ENCODE peak calls at places on chromosome 12, in seven cellular contexts. W is HL-60, E is sigmoid colon, X is breast epithelium, L is spleen, D is stomach, K is transverse colon. O is an unnamed sample.

GRCh38 chr12:9348906-9349518 is 140.8 kb upstream of the PZP start:
- DNase-seq in D (no peak), K (no peak), L (no peak), W (no peak), E (no peak), X (no peak), O (no peak)

GRCh38 chr12:51281202-51281924 is 11.1 kb upstream of the SMAGP start:
- DNase-seq in W (no peak), E (no peak), D (no peak), K (no peak), X (no peak), L (no peak), O (no peak)

GRCh38 chr12:59486827-59487226 is 109.0 kb upstream of the SLC16A7 start:
- DNase-seq in X (no peak), E (no peak), D (no peak), W (no peak), L (no peak), K (no peak), O (no peak)

GRCh38 chr12:104743181-104743580 is 214.9 kb downstream of the SLC41A2 start:
- DNase-seq in X (no peak), D (no peak), W (no peak), L (peak), K (no peak), E (no peak), O (no peak)

GRCh38 chr12:51887476-51888315 is at the start of gene ANKRD33:
- DNase-seq in L (peak), D (peak), K (peak), X (no peak), E (peak), W (no peak), O (no peak)

GRCh38 chr12:8057839-8058238 is 8.3 kb downstream of the C3AR1 start:
- DNase-seq in E (no peak), L (no peak), D (no peak), K (no peak), X (no peak), W (peak), O (no peak)

GRCh38 chr12:42407306-42407705 is 81.3 kb downstream of the PPHLN1 start:
- DNase-seq in L (no peak), X (no peak), E (no peak), K (no peak), W (no peak), D (no peak), O (no peak)

GRCh38 chr12:72271401-72271740 is 799 bp upstream of the TRHDE start:
- DNase-seq in W (no peak), K (no peak), E (no peak), L (peak), D (no peak), X (no peak), O (no peak)

GRCh38 chr12:14961466-14962155 is at the start of gene ARHGDIB:
- DNase-seq in X (no peak), D (peak), E (no peak), W (peak), K (peak), L (peak), O (no peak)

GRCh38 chr12:78232756-78233155 is 402.1 kb downstream of the NAV3 start:
- DNase-seq in X (no peak), W (no peak), E (no peak), D (no peak), L (no peak), K (no peak), O (no peak)

GRCh38 chr12:104386461-104386860 is 70.3 kb upstream of the CHST11 start:
- DNase-seq in D (no peak), K (no peak), L (no peak), E (no peak), X (no peak), W (no peak), O (no peak)

GRCh38 chr12:104443008-104443407 is 13.7 kb upstream of the CHST11 start:
- DNase-seq in X (no peak), K (no peak), L (no peak), W (peak), D (no peak), E (no peak), O (no peak)

GRCh38 chr12:104467346-104467837 is 10.6 kb downstream of the CHST11 start:
- DNase-seq in E (no peak), K (no peak), L (no peak), X (no peak), D (no peak), W (no peak), O (no peak)

GRCh38 chr12:128079476-128079875 is 187.5 kb upstream of the TMEM132C start:
- DNase-seq in K (no peak), W (no peak), X (no peak), D (no peak), E (no peak), L (no peak), O (no peak)

GRCh38 chr12:119725523-119725922 is 57.6 kb downstream of the PRKAB1 start:
- DNase-seq in X (no peak), E (no peak), D (no peak), L (no peak), W (no peak), K (no peak), O (no peak)

GRCh38 chr12:119729871-119730270 is 61.9 kb downstream of the PRKAB1 start:
- DNase-seq in K (no peak), L (no peak), D (no peak), E (no peak), W (no peak), X (no peak), O (no peak)

GRCh38 chr12:119727600-119728436 is 59.9 kb downstream of the PRKAB1 start:
- DNase-seq in K (no peak), W (no peak), X (no peak), D (no peak), L (no peak), E (no peak), O (no peak)

GRCh38 chr12:119730381-119730780 is 62.4 kb downstream of the PRKAB1 start:
- DNase-seq in K (no peak), W (no peak), E (no peak), X (no peak), D (no peak), L (peak), O (no peak)

DNA sequence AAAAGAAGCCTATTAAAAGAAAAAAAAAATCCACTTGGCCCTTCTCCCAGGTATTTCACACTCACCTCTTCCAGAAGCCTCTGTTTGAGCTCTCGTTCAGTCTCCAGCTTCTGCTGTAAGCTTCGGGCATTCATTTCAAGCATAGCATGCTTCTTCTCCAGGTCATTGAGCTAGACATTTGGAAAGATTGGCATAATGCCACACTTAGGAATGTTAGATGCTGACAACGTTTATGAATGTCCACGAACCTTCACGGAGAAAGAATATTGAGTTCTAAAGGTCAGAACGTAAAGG is 60.5 kb downstream of the PRKAB1 start:
- DNase-seq in W (no peak), X (no peak), D (no peak), K (no peak), L (no peak), E (no peak), O (no peak)
- TF ChIP-seq CTCF in W (no peak), X (no peak), D (no peak), K (no peak), L (no peak), E (no peak), O (no peak)

DNA sequence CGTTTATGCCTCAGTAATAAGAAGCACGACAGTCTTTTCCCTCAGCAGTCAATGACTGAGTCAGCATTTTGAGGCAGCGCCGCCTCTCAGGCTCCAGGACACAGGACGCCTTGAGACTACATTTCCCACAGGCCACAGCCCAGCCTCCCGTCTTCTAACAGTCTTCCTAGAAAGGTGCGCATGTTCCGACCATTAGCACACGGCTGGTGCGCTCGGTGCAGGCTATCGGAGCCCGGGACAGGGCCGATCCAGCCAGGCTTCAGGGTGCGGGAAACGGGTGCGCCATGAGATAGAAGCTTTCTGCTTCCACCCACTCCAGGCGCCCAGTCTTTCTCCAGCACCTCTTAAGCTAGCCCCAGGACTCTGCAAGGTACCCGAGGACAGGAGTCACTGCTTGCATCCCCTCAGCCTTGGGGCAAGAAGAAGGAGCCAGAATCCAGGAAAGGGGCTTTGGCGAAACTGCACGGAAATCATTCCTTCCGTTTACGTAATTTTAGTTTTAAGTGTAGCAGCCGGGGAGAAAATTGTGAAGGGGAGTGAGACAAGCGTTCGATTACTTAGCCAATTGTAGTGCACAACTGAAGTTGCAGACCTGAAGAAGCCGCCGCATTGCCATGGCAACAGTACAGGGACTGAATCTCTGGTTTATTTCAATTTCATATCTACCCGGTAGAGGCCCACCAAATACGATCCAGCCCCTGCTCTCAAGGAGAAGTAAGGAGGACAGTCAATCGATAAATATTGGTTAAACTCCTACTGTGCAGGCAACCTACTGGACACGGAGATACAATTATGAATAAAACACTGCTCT is 53.9 kb downstream of the ZNF641 start:
- DNase-seq in L (peak), W (no peak), E (peak), D (peak), X (peak), K (peak), O (peak)
- TF ChIP-seq POLR2AphosphoS5 in L (peak), W (no peak), E (peak), D (no peak), X (no peak), K (no peak), O (peak)

DNA sequence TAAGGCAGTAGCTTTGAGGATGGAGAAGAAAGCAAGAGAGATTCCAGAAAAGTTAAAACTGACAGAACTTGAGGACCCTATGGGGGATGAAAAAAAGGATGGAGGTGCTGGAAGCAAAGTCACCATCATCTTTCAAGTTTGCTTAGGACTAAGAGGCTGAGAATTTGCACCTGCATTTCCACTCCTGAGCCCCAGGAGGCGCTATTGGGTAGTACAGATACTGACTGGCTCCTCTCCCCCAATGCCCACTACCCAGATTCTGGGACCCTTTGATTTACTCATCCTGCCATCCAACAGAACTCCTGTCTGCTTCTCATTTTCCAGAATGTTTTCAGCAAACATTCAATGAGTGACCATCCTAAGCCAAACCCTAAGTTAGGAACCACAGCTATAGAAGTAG is 34.0 kb upstream of the CMKLR1 start:
- DNase-seq in L (no peak), X (no peak), D (no peak), W (no peak), K (no peak), E (no peak), O (no peak)
- TF ChIP-seq CTCF in L (no peak), X (no peak), D (no peak), W (peak), K (no peak), E (no peak), O (no peak)

DNA sequence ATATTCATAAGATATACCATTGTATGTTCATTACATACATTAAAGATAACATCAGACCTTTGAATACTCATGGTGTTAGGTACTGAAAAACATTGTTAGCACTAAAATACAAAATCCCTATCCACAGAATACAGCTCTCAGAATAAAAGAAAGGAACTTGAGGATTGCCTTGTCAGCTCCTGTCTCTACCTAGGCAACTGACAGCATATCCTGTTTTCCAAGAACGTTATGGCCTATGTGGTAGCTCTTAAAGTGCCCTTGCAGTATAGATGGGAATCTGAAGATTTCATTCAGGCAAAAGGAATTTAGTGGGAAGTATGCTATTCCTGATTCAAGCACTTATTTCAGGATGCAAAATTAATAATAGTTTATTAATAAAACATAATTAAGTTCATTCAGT is 1.8 kb upstream of the PPP1R12A start:
- DNase-seq in W (no peak), X (no peak), K (no peak), D (no peak), L (no peak), E (no peak), O (no peak)
- TF ChIP-seq POLR2AphosphoS5 in W (no peak), X (no peak), K (no peak), D (no peak), L (no peak), E (peak), O (peak)

GRCh38 chr12:49824416-49824815 is 3.8 kb downstream of the NCKAP5L start:
- DNase-seq in X (no peak), L (no peak), K (no peak), E (no peak), W (no peak), D (no peak), O (no peak)

GRCh38 chr12:49823350-49823749 is 4.9 kb downstream of the NCKAP5L start:
- DNase-seq in D (no peak), E (peak), K (no peak), X (no peak), L (no peak), W (no peak), O (no peak)

GRCh38 chr12:49823951-49824350 is 4.3 kb downstream of the NCKAP5L start:
- DNase-seq in X (no peak), K (no peak), E (no peak), L (no peak), D (no peak), W (no peak), O (no peak)

GRCh38 chr12:49819786-49820185 is 8.4 kb downstream of the NCKAP5L start:
- DNase-seq in K (no peak), D (no peak), L (no peak), E (peak), X (no peak), W (no peak), O (no peak)

GRCh38 chr12:49821375-49822287 is 6.6 kb downstream of the NCKAP5L start:
- DNase-seq in E (peak), L (no peak), X (no peak), W (no peak), K (no peak), D (no peak), O (no peak)
- TF ChIP-seq CTCF in E (no peak), L (no peak), X (no peak), W (no peak), K (no peak), D (no peak), O (no peak)

DNA sequence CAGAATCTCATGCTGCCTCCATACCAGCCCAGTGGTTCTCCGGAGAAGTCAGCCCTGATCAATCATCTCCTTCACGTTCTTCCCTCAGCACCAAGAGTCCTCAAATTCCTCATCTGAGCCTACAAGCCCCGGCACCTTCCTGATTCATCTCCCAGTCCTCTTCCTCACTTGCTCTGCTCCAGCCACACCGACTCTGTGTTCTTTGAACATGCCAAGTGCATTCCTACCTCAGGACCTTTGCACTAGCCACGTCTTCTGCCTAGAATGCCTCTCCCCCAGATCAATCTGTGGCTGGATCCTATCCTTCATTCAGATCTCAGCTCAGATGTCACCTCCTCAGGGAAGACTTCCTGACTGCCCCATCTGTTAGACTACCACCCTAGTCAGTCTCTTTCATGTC is 4.7 kb downstream of the RILPL1 start:
- DNase-seq in K (no peak), E (no peak), D (no peak), W (no peak), X (no peak), L (no peak), O (no peak)
- TF ChIP-seq POLR2AphosphoS5 in K (no peak), E (no peak), D (no peak), W (no peak), X (no peak), L (no peak), O (no peak)

DNA sequence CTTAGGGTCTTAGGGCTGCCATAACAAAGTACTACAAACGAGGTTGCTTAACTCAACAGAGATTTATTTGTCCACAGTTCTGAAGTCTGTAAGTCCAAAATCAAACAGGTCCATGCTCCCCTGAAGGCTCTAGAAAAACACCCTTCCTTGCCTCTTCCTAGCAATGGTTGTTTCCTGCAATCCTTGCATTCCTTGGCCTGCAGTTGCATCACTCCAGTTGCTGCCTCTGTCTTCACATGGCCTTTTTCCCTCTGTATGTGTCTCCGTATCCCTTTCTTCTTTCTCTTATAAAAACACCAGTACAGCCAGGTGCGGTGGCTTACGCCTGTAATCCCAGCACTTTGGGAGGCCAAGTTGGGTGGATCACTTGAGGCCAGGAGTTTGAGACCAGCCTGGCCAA is 17.4 kb downstream of the KCNMB4 start:
- DNase-seq in X (no peak), E (no peak), K (no peak), L (no peak), W (no peak), D (no peak), O (no peak)
- TF ChIP-seq CTCF in X (no peak), E (no peak), K (no peak), L (no peak), W (no peak), D (no peak), O (no peak)

GRCh38 chr12:2551514-2551913 is 243.3 kb upstream of the FKBP4 start:
- DNase-seq in E (no peak), X (no peak), D (no peak), W (peak), K (no peak), L (no peak), O (no peak)

GRCh38 chr12:2548095-2548494 is 246.7 kb upstream of the FKBP4 start:
- DNase-seq in X (no peak), E (peak), L (no peak), W (no peak), K (no peak), D (no peak), O (no peak)

GRCh38 chr12:2551097-2551496 is 243.7 kb upstream of the FKBP4 start:
- DNase-seq in E (no peak), X (no peak), W (no peak), D (no peak), L (no peak), K (no peak), O (no peak)

GRCh38 chr12:2552000-2552399 is 242.8 kb upstream of the FKBP4 start:
- DNase-seq in L (no peak), W (no peak), K (no peak), E (no peak), D (no peak), X (no peak), O (no peak)

DNA sequence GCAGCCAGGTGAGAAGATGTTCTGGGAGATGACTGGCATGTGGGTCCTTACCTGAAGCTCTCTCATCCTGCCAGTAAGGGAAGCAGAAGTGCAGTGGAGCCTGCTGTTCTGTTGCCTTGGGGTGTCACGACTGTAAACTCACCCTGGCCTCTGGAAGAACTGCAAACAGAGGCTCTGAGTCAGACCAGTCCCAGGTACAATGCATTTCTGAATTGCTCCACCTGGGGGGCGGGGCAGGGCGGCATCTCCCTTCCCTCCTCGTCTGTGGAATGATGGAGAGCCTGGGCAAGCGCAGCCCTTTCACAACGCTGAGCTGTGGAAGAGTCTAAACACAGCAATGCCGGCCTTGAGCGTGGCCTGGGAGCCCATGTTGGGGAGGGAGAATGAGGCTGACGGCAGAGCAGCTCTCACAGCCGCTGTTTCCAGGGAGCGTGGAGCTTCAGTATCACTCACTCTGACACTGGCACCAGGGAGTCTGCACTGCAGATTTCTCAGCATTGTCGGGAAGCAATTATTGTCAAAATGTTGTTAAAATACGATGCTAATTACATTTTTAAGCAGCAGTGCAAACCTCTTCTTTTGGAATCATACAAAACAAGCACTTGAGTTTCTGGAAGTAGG is 244.2 kb upstream of the FKBP4 start:
- DNase-seq in X (no peak), W (no peak), K (no peak), D (no peak), E (peak), L (no peak), O (no peak)
- TF ChIP-seq POLR2AphosphoS5 in X (no peak), W (no peak), K (no peak), D (no peak), E (no peak), L (no peak), O (no peak)

GRCh38 chr12:10363922-10364838 is 25.7 kb downstream of the KLRK1 start:
- DNase-seq in L (peak), W (no peak), K (peak), X (no peak), E (peak), D (peak), O (no peak)

GRCh38 chr12:10365716-10366433 is 24.0 kb downstream of the KLRK1 start:
- DNase-seq in D (no peak), L (no peak), W (no peak), K (no peak), X (no peak), E (no peak), O (no peak)

GRCh38 chr12:10364839-10365681 is 24.8 kb downstream of the KLRK1 start:
- DNase-seq in D (peak), W (no peak), E (peak), K (peak), X (no peak), L (peak), O (no peak)

GRCh38 chr12:10368206-10369171 is 21.4 kb downstream of the KLRK1 start:
- DNase-seq in X (no peak), E (no peak), W (no peak), K (no peak), L (no peak), D (no peak), O (no peak)

DNA sequence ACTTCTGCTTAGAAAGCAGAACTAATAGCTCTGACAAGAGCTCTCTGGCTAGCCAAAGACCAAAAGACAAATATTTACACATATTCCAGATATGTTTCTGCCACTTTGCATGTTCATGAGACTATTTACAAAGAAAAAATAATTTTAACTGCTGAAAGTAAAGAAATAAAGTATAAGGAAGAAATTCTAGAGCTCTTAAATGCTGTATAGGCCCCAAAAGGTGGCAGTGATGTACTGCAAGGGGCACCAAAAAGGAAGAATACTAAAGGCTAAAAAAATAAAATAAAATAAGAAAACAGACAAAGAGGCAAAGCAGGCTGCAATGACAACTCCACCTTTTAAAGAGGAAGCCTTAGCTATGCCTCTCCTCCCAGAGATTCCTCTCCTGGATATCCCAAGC is 23.0 kb downstream of the KLRK1 start:
- DNase-seq in D (no peak), L (no peak), W (no peak), K (no peak), X (no peak), E (no peak), O (no peak)
- TF ChIP-seq CTCF in D (no peak), L (no peak), W (no peak), K (peak), X (no peak), E (no peak), O (no peak)